ENCODE peak calls at places on chromosomes 11 and 22, in four cellular contexts. M, H, Q and E are unnamed samples. For H3K36me3, the result is how much of the 10 kb centered on the place peaks cover.

GRCh38 chr11:47215366-47215925 is 672 bp downstream of the DDB2 start:
- DNase-seq in H (no peak), Q (no peak), M (no peak), E (no peak)

GRCh38 chr11:114083256-114084252 is 24.0 kb downstream of the ZBTB16 start:
- DNase-seq in M (no peak), H (no peak), Q (no peak), E (no peak)

GRCh38 chr22:22752556-22753477 is 108.4 kb downstream of the GGTLC2 start:
- DNase-seq in Q (peak), M (no peak), H (no peak), E (no peak)

GRCh38 chr22:20993304-20994127 is 8.4 kb downstream of the THAP7 start:
- DNase-seq in Q (no peak), H (no peak), M (no peak), E (no peak)

GRCh38 chr11:69217276-69218105 is 61.8 kb downstream of the SMIM38 start:
- DNase-seq in H (no peak), M (peak), Q (no peak), E (peak)

GRCh38 chr22:33884829-33885228 is 35.4 kb downstream of the LARGE1 start:
- DNase-seq in Q (no peak), M (no peak), H (no peak), E (no peak)

GRCh38 chr11:78910322-78910721 is 335.7 kb upstream of the NARS2 start:
- DNase-seq in M (no peak), H (no peak), Q (no peak), E (no peak)

GRCh38 chr22:18000441-18001039 is 23.8 kb downstream of the MICAL3 start:
- DNase-seq in Q (no peak), M (peak), H (no peak), E (peak)

GRCh38 chr11:126468102-126468521 is 112.6 kb downstream of the ST3GAL4 start:
- DNase-seq in M (no peak), Q (no peak), H (no peak), E (no peak)

GRCh38 chr11:63945482-63946163 is 6.8 kb downstream of the NAA40 start:
- DNase-seq in H (no peak), M (peak), Q (peak), E (peak)

GRCh38 chr11:1460396-1460795 is 26.2 kb downstream of the MOB2 start:
- DNase-seq in M (peak), Q (peak), H (no peak), E (peak)

GRCh38 chr11:32006799-32007388 is 84.0 kb upstream of the RCN1 start:
- DNase-seq in M (no peak), H (no peak), Q (peak), E (peak)

GRCh38 chr11:113553905-113554304 is 78.7 kb upstream of the DRD2 start:
- DNase-seq in M (no peak), Q (no peak), H (no peak), E (no peak)

GRCh38 chr22:46057762-46058420 is 80.9 kb upstream of the WNT7B start:
- DNase-seq in Q (no peak), H (no peak), M (peak), E (peak)

GRCh38 chr22:36362077-36362476 is 25.7 kb downstream of the MYH9 start:
- DNase-seq in Q (no peak), M (no peak), H (no peak), E (no peak)
- H3K27ac ChIP-seq in Q (peak), M (peak), H (peak), E (peak)

DNA sequence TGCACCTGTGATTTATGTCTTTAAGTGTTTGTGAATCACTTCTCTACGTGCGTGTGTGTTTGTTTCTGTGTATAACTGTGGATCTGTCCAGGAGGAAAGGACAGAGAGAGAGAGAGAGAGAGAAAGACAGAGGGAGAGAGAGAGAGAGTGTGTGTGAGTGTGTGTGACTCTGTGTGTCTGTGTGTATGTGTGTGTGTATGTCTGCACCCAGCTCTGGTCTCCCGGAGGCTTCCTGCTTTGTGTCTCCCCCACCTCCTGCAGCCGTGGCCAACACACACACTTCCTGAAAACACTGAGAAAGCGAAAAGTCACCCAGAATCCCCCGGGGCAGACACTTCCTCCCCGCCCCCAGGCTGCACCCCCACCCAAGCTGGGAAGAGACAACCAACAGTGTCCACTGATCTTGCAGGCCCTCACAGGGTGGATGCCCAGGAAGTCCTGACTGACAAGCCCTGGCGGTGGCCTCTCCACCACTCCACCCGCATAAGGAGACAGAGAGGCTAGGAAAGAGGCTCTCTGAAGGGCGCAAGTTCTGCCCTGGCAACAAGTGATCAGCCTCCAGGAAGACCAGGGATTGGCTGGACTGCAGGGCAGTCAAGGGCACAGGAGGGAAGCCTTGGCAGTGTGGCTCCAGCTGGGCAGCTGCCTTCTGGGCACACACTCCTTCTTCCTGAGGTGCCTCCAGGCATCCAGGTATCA is 30.0 kb downstream of the ARAP1 start:
- DNase-seq in H (peak), M (peak), Q (peak), E (peak)
- TF ChIP-seq POLR2A in H (peak), M (peak), Q (peak), E (peak)

DNA sequence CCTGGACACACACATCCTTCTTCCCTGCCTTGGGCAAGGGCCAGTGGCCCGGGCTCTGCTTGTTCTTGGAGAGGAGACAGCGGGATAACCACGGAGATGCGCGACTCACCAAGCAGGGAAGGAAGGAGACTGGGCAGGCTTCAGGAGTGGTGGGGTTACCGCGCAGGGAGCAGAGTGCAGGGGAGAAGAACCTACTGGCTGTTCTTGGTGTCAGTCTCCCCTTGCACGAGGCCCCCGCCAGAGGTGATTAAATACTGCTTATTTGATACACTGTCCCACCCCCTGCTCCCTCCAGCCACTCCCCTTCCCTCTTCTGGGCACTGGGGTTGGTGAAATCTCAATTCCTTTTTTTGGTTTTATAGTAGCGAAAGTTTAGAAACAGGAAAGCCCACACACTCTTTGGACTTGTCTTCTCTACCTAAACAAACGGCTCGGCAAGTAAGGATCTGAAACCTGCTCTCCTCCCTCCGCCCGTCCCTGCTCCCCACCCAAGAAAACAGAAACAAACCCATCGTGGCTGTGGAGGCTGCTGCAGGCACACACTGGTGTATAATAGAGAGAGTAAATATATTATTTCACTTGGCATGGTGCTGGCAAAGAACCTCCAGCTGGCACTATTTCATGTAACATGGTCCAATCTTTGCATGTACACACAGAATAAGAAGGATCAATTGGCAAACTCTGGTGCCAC is 10.8 kb downstream of the LARGE2 start:
- DNase-seq in Q (peak), M (peak), H (no peak), E (no peak)
- H3K36me3 ChIP-seq in Q (half or more), M (under half), H (under half), E (under half)

DNA sequence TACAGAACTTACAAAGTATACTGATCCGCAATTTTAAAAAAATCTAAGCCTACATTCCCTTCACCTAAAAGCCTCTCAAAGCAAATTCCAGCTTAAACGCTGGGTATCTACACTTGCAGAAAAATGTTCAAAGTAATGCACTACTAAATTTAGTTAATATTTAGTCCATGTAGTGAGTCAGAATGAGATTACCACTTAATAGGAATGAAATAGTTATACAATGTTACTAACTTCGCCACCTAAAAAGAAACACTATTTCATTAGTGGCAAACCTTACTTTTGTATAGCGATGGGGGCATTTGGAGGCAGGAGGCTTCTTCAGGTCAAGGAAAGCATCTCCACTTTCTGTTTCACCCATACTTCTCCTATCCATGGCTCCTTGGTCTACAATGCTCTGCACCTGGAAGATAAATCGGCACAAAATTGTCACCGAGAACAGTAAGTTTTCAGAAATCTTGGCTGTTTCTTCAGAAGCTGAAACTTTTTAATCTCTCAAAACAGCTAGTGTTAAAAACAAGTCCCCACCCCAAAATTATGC is 1.2 kb downstream of the EIF4ENIF1 start:
- DNase-seq in H (no peak), Q (no peak), M (no peak), E (peak)
- H3K27ac ChIP-seq in H (peak), Q (no peak), M (peak), E (no peak)